ENCODE peak calls at places on chromosomes 13 and 19, in six cellular contexts. One of them, this sample, is unnamed.

GRCh38 chr13:98994080-98994479 is 16.2 kb upstream of the DOCK9 start:
- DNase-seq in fibroblast of pulmonary artery: no peak
- DNase-seq in WTC11: no peak
- DNase-seq in LHCN-M2: no peak
- DNase-seq in A172: no peak
- DNase-seq in colonic mucosa: no peak
- DNase-seq in this sample: no peak

GRCh38 chr13:98420560-98421175 is 156.2 kb downstream of the STK24 start:
- DNase-seq in fibroblast of pulmonary artery: no peak
- DNase-seq in WTC11: no peak
- DNase-seq in LHCN-M2: no peak
- DNase-seq in A172: no peak
- DNase-seq in colonic mucosa: no peak
- DNase-seq in this sample: peak

GRCh38 chr19:3868770-3869456 is at the start of gene ZFR2:
- DNase-seq in fibroblast of pulmonary artery: no peak
- DNase-seq in WTC11: peak
- DNase-seq in LHCN-M2: no peak
- DNase-seq in A172: no peak
- DNase-seq in colonic mucosa: no peak
- DNase-seq in this sample: no peak

GRCh38 chr19:42542791-42543190 is 14.5 kb upstream of the CEACAM1 start:
- DNase-seq in fibroblast of pulmonary artery: no peak
- DNase-seq in WTC11: no peak
- DNase-seq in LHCN-M2: no peak
- DNase-seq in A172: no peak
- DNase-seq in colonic mucosa: no peak
- DNase-seq in this sample: no peak

GRCh38 chr19:32387701-32388392 is 17.7 kb upstream of the DPY19L3 start:
- DNase-seq in fibroblast of pulmonary artery: no peak
- DNase-seq in WTC11: no peak
- DNase-seq in LHCN-M2: peak
- DNase-seq in A172: peak
- DNase-seq in colonic mucosa: peak
- DNase-seq in this sample: no peak

GRCh38 chr19:35459414-35460082 is 11.5 kb downstream of the FFAR2 start:
- DNase-seq in fibroblast of pulmonary artery: peak
- DNase-seq in WTC11: no peak
- DNase-seq in LHCN-M2: peak
- DNase-seq in A172: no peak
- DNase-seq in colonic mucosa: peak
- DNase-seq in this sample: no peak

GRCh38 chr19:33471111-33471996 is 50.2 kb downstream of the PEPD start:
- DNase-seq in fibroblast of pulmonary artery: no peak
- DNase-seq in WTC11: no peak
- DNase-seq in LHCN-M2: no peak
- DNase-seq in A172: no peak
- DNase-seq in colonic mucosa: no peak
- DNase-seq in this sample: no peak

GRCh38 chr13:79295906-79296564 is 110.0 kb downstream of the RBM26 start:
- DNase-seq in fibroblast of pulmonary artery: no peak
- DNase-seq in WTC11: no peak
- DNase-seq in LHCN-M2: peak
- DNase-seq in A172: no peak
- DNase-seq in colonic mucosa: no peak
- DNase-seq in this sample: no peak

GRCh38 chr19:1570836-1571235 is 2.7 kb upstream of the MEX3D start:
- DNase-seq in fibroblast of pulmonary artery: no peak
- DNase-seq in WTC11: no peak
- DNase-seq in LHCN-M2: no peak
- DNase-seq in A172: no peak
- DNase-seq in colonic mucosa: no peak
- DNase-seq in this sample: no peak

GRCh38 chr13:33183431-33184130 is 102.0 kb downstream of the STARD13 start:
- DNase-seq in fibroblast of pulmonary artery: no peak
- DNase-seq in WTC11: no peak
- DNase-seq in LHCN-M2: peak
- DNase-seq in A172: no peak
- DNase-seq in colonic mucosa: no peak
- DNase-seq in this sample: peak

GRCh38 chr13:92196566-92197256 is 798.3 kb downstream of the GPC5 start:
- DNase-seq in fibroblast of pulmonary artery: peak
- DNase-seq in WTC11: no peak
- DNase-seq in LHCN-M2: no peak
- DNase-seq in A172: no peak
- DNase-seq in colonic mucosa: no peak
- DNase-seq in this sample: peak

GRCh38 chr13:73417012-73417615 is 358.3 kb downstream of the KLF5 start:
- DNase-seq in fibroblast of pulmonary artery: no peak
- DNase-seq in WTC11: no peak
- DNase-seq in LHCN-M2: peak
- DNase-seq in A172: peak
- DNase-seq in colonic mucosa: no peak
- DNase-seq in this sample: peak

GRCh38 chr13:110801044-110801443 is 87.5 kb downstream of the ING1 start:
- DNase-seq in fibroblast of pulmonary artery: no peak
- DNase-seq in WTC11: no peak
- DNase-seq in LHCN-M2: peak
- DNase-seq in A172: no peak
- DNase-seq in colonic mucosa: no peak
- DNase-seq in this sample: no peak

GRCh38 chr19:19140476-19140875 is 2.2 kb upstream of the TMEM161A start:
- DNase-seq in fibroblast of pulmonary artery: no peak
- DNase-seq in WTC11: no peak
- DNase-seq in LHCN-M2: no peak
- DNase-seq in A172: no peak
- DNase-seq in colonic mucosa: no peak
- DNase-seq in this sample: no peak

GRCh38 chr19:40457048-40457447 is 8.5 kb downstream of the BLVRB start:
- DNase-seq in fibroblast of pulmonary artery: no peak
- DNase-seq in WTC11: no peak
- DNase-seq in LHCN-M2: no peak
- DNase-seq in A172: no peak
- DNase-seq in colonic mucosa: no peak
- DNase-seq in this sample: no peak

GRCh38 chr19:3154957-3155736 is 19.3 kb downstream of the GNA15 start:
- DNase-seq in fibroblast of pulmonary artery: peak
- DNase-seq in WTC11: no peak
- DNase-seq in LHCN-M2: peak
- DNase-seq in A172: peak
- DNase-seq in colonic mucosa: peak
- DNase-seq in this sample: peak

GRCh38 chr19:7704280-7705060 is 2.5 kb upstream of the FCER2 start:
- DNase-seq in fibroblast of pulmonary artery: no peak
- DNase-seq in WTC11: no peak
- DNase-seq in LHCN-M2: no peak
- DNase-seq in A172: no peak
- DNase-seq in colonic mucosa: no peak
- DNase-seq in this sample: no peak

GRCh38 chr19:32459199-32459865 is 53.8 kb downstream of the DPY19L3 start:
- DNase-seq in fibroblast of pulmonary artery: no peak
- DNase-seq in WTC11: no peak
- DNase-seq in LHCN-M2: no peak
- DNase-seq in A172: no peak
- DNase-seq in colonic mucosa: no peak
- DNase-seq in this sample: no peak

GRCh38 chr19:13579388-13580060 is 73.2 kb upstream of the CACNA1A start:
- DNase-seq in fibroblast of pulmonary artery: no peak
- DNase-seq in WTC11: no peak
- DNase-seq in LHCN-M2: peak
- DNase-seq in A172: no peak
- DNase-seq in colonic mucosa: no peak
- DNase-seq in this sample: no peak

GRCh38 chr13:66359393-66359792 is 870.7 kb downstream of the PCDH9 start:
- DNase-seq in fibroblast of pulmonary artery: no peak
- DNase-seq in WTC11: no peak
- DNase-seq in LHCN-M2: no peak
- DNase-seq in A172: no peak
- DNase-seq in colonic mucosa: no peak
- DNase-seq in this sample: no peak

GRCh38 chr13:47038196-47038595 is 141.3 kb upstream of the HTR2A start:
- DNase-seq in fibroblast of pulmonary artery: no peak
- DNase-seq in WTC11: no peak
- DNase-seq in LHCN-M2: peak
- DNase-seq in A172: no peak
- DNase-seq in colonic mucosa: no peak
- DNase-seq in this sample: peak

GRCh38 chr19:47776568-47776967 is 1.9 kb upstream of the SELENOW start:
- DNase-seq in fibroblast of pulmonary artery: no peak
- DNase-seq in WTC11: no peak
- DNase-seq in LHCN-M2: no peak
- DNase-seq in A172: peak
- DNase-seq in colonic mucosa: peak
- DNase-seq in this sample: no peak

GRCh38 chr13:26500618-26501320 is 56.7 kb upstream of the WASF3 start:
- DNase-seq in fibroblast of pulmonary artery: no peak
- DNase-seq in WTC11: no peak
- DNase-seq in LHCN-M2: no peak
- DNase-seq in A172: no peak
- DNase-seq in colonic mucosa: no peak
- DNase-seq in this sample: no peak

GRCh38 chr19:33267706-33268105 is 34.6 kb downstream of the CEBPA start:
- DNase-seq in fibroblast of pulmonary artery: no peak
- DNase-seq in WTC11: no peak
- DNase-seq in LHCN-M2: no peak
- DNase-seq in A172: no peak
- DNase-seq in colonic mucosa: no peak
- DNase-seq in this sample: no peak

GRCh38 chr19:36128392-36128736 is 11.5 kb upstream of the CAPNS1 start:
- DNase-seq in fibroblast of pulmonary artery: no peak
- DNase-seq in WTC11: peak
- DNase-seq in LHCN-M2: no peak
- DNase-seq in A172: no peak
- DNase-seq in colonic mucosa: peak
- DNase-seq in this sample: no peak

GRCh38 chr13:44174769-44175425 is 198.7 kb upstream of the SERP2 start:
- DNase-seq in fibroblast of pulmonary artery: peak
- DNase-seq in WTC11: no peak
- DNase-seq in LHCN-M2: peak
- DNase-seq in A172: peak
- DNase-seq in colonic mucosa: no peak
- DNase-seq in this sample: peak

GRCh38 chr13:24209138-24209537 is 48.6 kb downstream of the SPATA13 start:
- DNase-seq in fibroblast of pulmonary artery: no peak
- DNase-seq in WTC11: no peak
- DNase-seq in LHCN-M2: no peak
- DNase-seq in A172: no peak
- DNase-seq in colonic mucosa: no peak
- DNase-seq in this sample: no peak

This sample was measured in amniotic epithelial cell.